ENCODE peak calls at places on chromosomes 3 and 15, in seven cellular contexts. Z, Q, U, D, O, S and G are unnamed samples.
A peak's percentile ranks its signal among the peaks of the same experiment; 100 is the strongest.

GRCh38 chr15:68731318-68731897 is 89.3 kb downstream of the ANP32A start:
- DNase-seq in Z (no peak), Q (no peak), U (no peak), D (no peak), O (no peak), S (no peak), G (no peak)

GRCh38 chr3:117597865-117598264 is 888.3 kb downstream of the TUSC7 start:
- DNase-seq in Z (no peak), Q (no peak), U (no peak), D (no peak), O (no peak), S (no peak), G (no peak)

GRCh38 chr15:35289029-35289617 is 204.0 kb upstream of the NANOGP8 start:
- DNase-seq in Z (peak; percentile 85), Q (peak; percentile 42), U (peak; percentile 37), D (no peak), O (peak; percentile 54), S (no peak), G (peak; percentile 1)

GRCh38 chr15:98703291-98703690 is 55.0 kb downstream of the IGF1R start:
- DNase-seq in Z (no peak), Q (no peak), U (no peak), D (no peak), O (no peak), S (no peak), G (no peak)

GRCh38 chr3:30227571-30228301 is 378.7 kb upstream of the TGFBR2 start:
- DNase-seq in Z (peak; percentile 97), Q (peak; percentile 25), U (no peak), D (no peak), O (peak; percentile 71), S (no peak), G (no peak)

GRCh38 chr3:42031808-42032475 is 59.2 kb upstream of the TRAK1 start:
- DNase-seq in Z (peak; percentile 52), Q (no peak), U (no peak), D (no peak), O (no peak), S (peak; percentile 49), G (no peak)

GRCh38 chr3:99836681-99837080 is 19.0 kb downstream of the CMSS1 start:
- DNase-seq in Z (no peak), Q (no peak), U (no peak), D (no peak), O (no peak), S (no peak), G (no peak)

GRCh38 chr3:196639517-196640500 is at the start of gene NRROS:
- DNase-seq in Z (peak; percentile 60), Q (no peak), U (peak; percentile 89), D (peak; percentile 93), O (peak; percentile 32), S (peak; percentile 70), G (peak; percentile 37)

GRCh38 chr3:132435911-132436425 is 18.7 kb downstream of the DNAJC13 start:
- DNase-seq in Z (peak; percentile 64), Q (no peak), U (no peak), D (no peak), O (no peak), S (no peak), G (no peak)

GRCh38 chr3:42752961-42753360 is 20.1 kb downstream of the CCDC13 start:
- DNase-seq in Z (no peak), Q (no peak), U (no peak), D (no peak), O (no peak), S (no peak), G (no peak)

GRCh38 chr3:62277470-62277869 is 95.9 kb downstream of the FEZF2 start:
- DNase-seq in Z (no peak), Q (no peak), U (no peak), D (no peak), O (no peak), S (no peak), G (no peak)

GRCh38 chr15:80636675-80637074 is 58.4 kb upstream of the ABHD17C start:
- DNase-seq in Z (no peak), Q (no peak), U (no peak), D (no peak), O (no peak), S (no peak), G (no peak)

GRCh38 chr3:170709046-170709445 is 123.2 kb upstream of the SLC7A14 start:
- DNase-seq in Z (peak; percentile 89), Q (no peak), U (no peak), D (no peak), O (peak; percentile 49), S (no peak), G (no peak)

GRCh38 chr3:46981932-46982471 is 2.5 kb downstream of the NBEAL2 start:
- DNase-seq in Z (no peak), Q (no peak), U (no peak), D (peak; percentile 92), O (no peak), S (peak; percentile 42), G (peak; percentile 73)

GRCh38 chr3:172357850-172358754 is 90.2 kb downstream of the GHSR start:
- DNase-seq in Z (no peak), Q (no peak), U (no peak), D (no peak), O (no peak), S (no peak), G (no peak)

GRCh38 chr15:50190166-50190570 is 8.2 kb downstream of the SLC27A2 start:
- DNase-seq in Z (no peak), Q (no peak), U (peak; percentile 57), D (no peak), O (no peak), S (no peak), G (no peak)

GRCh38 chr15:63057454-63058335 is 15.1 kb downstream of the TPM1 start:
- DNase-seq in Z (no peak), Q (no peak), U (no peak), D (no peak), O (no peak), S (no peak), G (no peak)

GRCh38 chr3:26628915-26629314 is 6.3 kb downstream of the LRRC3B start:
- DNase-seq in Z (no peak), Q (no peak), U (no peak), D (no peak), O (no peak), S (no peak), G (no peak)

GRCh38 chr3:45181496-45181895 is 35.3 kb upstream of the CDCP1 start:
- DNase-seq in Z (no peak), Q (no peak), U (no peak), D (no peak), O (no peak), S (no peak), G (no peak)

GRCh38 chr3:129518048-129518570 is 10.3 kb upstream of the RHO start:
- DNase-seq in Z (no peak), Q (no peak), U (no peak), D (no peak), O (no peak), S (no peak), G (no peak)

DNA sequence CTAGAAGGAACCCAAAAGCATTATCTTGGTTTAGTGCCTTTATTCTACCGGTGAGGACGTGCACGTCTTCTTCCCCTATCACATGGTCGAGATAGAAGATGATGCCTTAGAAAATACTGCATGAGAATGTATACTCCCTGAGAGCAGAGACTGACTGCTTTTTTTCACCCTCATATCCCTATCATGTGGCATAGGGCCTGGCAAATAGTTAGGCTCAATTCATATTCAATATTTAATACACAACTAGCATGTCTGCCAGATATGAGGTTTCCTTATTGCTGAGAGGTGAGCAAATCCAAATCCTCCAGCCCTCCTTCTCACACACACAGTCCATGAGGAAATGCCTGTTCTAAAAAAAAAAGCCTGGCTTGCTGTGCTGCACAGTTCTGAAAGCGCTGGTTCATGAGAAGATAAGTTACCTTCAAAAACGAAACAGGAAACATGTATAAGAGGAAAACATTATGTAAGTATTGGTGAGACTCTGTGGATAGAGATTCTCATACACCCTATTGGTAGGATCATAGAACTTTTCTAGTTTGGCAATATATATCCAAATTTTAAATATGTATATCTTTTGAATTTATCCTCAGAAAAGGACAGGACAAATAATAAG is 15.5 kb upstream of the ACAP2 start:
- DNase-seq in Z (peak; percentile 73), Q (no peak), U (peak; percentile 23), D (no peak), O (no peak), S (no peak), G (no peak)
- TF ChIP-seq CTCF in Z (no peak), Q (no peak), U (no peak), D (no peak), O (no peak), S (no peak), G (no peak)

DNA sequence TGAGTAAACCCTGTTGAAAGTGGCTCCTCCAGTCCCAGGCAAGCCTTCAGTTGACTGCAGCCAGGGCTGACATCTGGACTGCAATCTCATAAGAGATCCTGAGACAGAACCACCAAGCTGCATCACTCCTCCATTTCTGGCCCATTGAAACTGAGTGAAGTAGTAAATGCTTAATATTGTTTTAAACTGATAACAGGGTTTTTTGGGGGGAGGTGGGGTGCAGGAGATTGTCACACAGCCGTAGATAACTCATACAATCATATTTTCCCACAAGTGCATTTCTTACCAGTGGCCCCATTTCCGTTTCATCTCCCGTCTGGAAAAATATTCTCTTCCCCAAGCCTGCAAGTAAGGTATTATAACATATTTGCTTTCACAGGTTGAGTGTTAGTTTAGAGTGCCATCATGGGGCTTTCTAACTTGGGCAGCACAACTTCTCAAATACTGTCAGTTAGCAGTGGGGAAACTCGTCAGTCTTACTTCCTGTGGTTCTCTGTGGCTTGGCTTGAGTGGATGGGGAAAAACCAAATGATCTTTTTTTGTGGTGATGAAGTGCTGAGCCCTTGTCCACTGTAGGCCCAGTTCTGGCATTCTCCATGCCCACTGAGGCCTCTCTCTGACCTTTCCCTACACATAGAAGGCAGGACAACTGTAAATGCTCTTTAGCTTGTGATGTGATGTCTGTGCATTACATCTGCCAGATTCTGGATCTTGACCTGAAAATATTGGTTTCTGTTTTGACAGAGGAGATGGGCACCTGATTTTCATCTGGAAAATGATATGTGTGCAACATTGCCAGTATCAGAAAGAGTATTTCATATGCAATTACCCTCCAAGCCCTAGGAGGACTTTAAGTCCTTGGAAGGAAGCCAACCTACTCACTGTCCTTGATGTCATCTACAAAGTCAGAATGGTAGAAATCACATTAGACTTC is 90.1 kb upstream of the BHLHE40 start:
- DNase-seq in Z (peak; percentile 30), Q (no peak), U (no peak), D (no peak), O (no peak), S (no peak), G (no peak)
- TF ChIP-seq CTCF in Z (no peak), Q (no peak), U (no peak), D (no peak), O (no peak), S (no peak), G (no peak)

DNA sequence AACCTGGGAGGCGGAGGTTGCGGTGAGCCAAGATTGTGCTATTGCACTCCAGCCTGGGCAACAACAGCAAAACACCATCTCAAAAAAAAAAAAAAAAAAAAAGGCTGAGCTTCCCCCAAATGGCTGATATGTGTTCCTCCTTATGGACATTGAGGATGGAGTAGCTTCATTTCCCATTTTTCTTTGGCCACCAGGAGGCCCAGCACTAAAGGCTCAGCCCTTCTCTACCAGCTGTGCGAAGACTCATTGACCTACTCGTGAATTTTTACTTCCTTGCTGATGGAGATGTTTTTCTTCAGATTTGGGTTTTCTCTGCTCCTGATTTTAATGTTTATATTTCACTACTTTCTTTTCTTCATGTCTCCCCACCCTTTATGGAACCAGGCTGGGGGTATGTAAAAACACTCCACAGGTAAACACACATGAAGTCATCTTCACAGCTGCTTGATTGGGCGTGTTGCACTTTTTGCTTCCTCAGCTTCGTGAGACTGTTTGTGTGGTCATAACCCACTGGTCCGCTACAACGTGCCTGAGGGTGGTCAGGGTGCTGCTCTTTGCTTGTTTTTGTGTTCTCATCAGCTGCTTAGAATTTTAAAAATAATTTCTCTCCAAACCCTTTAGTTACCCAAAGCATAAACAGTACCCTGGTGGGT is 13.5 kb downstream of the SEMA4B start:
- DNase-seq in Z (no peak), Q (peak; percentile 69), U (no peak), D (no peak), O (no peak), S (no peak), G (no peak)
- TF ChIP-seq CTCF in Z (peak; percentile 34), Q (peak; percentile 13), U (no peak), D (no peak), O (peak; percentile 62), S (no peak), G (peak; percentile 38)

GRCh38 chr3:39911465-39912309 is 102.3 kb downstream of the MYRIP start:
- DNase-seq in Z (peak; percentile 56), Q (no peak), U (no peak), D (no peak), O (no peak), S (no peak), G (peak; percentile 54)
- TF ChIP-seq CTCF in Z (no peak), Q (no peak), U (no peak), D (no peak), O (peak; percentile 16), S (no peak), G (no peak)